ENCODE peak calls at places on chromosome 19, in eight cellular contexts. One of them, this sample, is unnamed.

GRCh38 chr19:45250832-45251451 is at the start of gene MARK4:
- DNase-seq in neural progenitor cell: peak; percentile 82
- DNase-seq in CD4-positive, alpha-beta memory T cell: peak; percentile 64
- DNase-seq in psoas muscle: peak; percentile 64
- DNase-seq in mesendoderm: peak; percentile 51
- DNase-seq in right atrium auricular region: no peak
- DNase-seq in BE2C: peak; percentile 70
- DNase-seq in gastrocnemius medialis: peak; percentile 38
- DNase-seq in this sample: peak; percentile 62

GRCh38 chr19:47012620-47013019 is 7.0 kb upstream of the NPAS1 start:
- DNase-seq in neural progenitor cell: no peak
- DNase-seq in CD4-positive, alpha-beta memory T cell: no peak
- DNase-seq in psoas muscle: no peak
- DNase-seq in mesendoderm: no peak
- DNase-seq in right atrium auricular region: no peak
- DNase-seq in BE2C: no peak
- DNase-seq in gastrocnemius medialis: no peak
- DNase-seq in this sample: no peak

GRCh38 chr19:5934779-5935472 is 20.9 kb downstream of the CAPS start:
- DNase-seq in neural progenitor cell: no peak
- DNase-seq in CD4-positive, alpha-beta memory T cell: no peak
- DNase-seq in psoas muscle: peak; percentile 46
- DNase-seq in mesendoderm: no peak
- DNase-seq in right atrium auricular region: no peak
- DNase-seq in BE2C: peak; percentile 90
- DNase-seq in gastrocnemius medialis: no peak
- DNase-seq in this sample: no peak

GRCh38 chr19:50891253-50891625 is 18.0 kb downstream of the KLK2 start:
- DNase-seq in neural progenitor cell: no peak
- DNase-seq in CD4-positive, alpha-beta memory T cell: no peak
- DNase-seq in psoas muscle: no peak
- DNase-seq in mesendoderm: no peak
- DNase-seq in right atrium auricular region: no peak
- DNase-seq in BE2C: no peak
- DNase-seq in gastrocnemius medialis: no peak
- DNase-seq in this sample: no peak

GRCh38 chr19:38004505-38005223 is 97.7 kb downstream of the SIPA1L3 start:
- DNase-seq in neural progenitor cell: peak; percentile 92
- DNase-seq in CD4-positive, alpha-beta memory T cell: no peak
- DNase-seq in psoas muscle: peak; percentile 81
- DNase-seq in mesendoderm: peak; percentile 98
- DNase-seq in right atrium auricular region: peak; percentile 96
- DNase-seq in BE2C: peak; percentile 92
- DNase-seq in gastrocnemius medialis: peak; percentile 82
- DNase-seq in this sample: peak; percentile 95

GRCh38 chr19:3054972-3055740 is 7.1 kb downstream of the TLE5 start:
- DNase-seq in neural progenitor cell: no peak
- DNase-seq in CD4-positive, alpha-beta memory T cell: no peak
- DNase-seq in psoas muscle: no peak
- DNase-seq in mesendoderm: peak; percentile 53
- DNase-seq in right atrium auricular region: no peak
- DNase-seq in BE2C: no peak
- DNase-seq in gastrocnemius medialis: no peak
- DNase-seq in this sample: no peak

GRCh38 chr19:42287826-42288107 is 14.2 kb upstream of the PRR19 start:
- DNase-seq in neural progenitor cell: no peak
- DNase-seq in CD4-positive, alpha-beta memory T cell: no peak
- DNase-seq in psoas muscle: peak; percentile 7
- DNase-seq in mesendoderm: no peak
- DNase-seq in right atrium auricular region: no peak
- DNase-seq in BE2C: no peak
- DNase-seq in gastrocnemius medialis: no peak
- DNase-seq in this sample: no peak

GRCh38 chr19:24127601-24128000 is 40.6 kb downstream of the ZNF254 start:
- DNase-seq in neural progenitor cell: no peak
- DNase-seq in CD4-positive, alpha-beta memory T cell: no peak
- DNase-seq in psoas muscle: no peak
- DNase-seq in mesendoderm: no peak
- DNase-seq in right atrium auricular region: no peak
- DNase-seq in BE2C: no peak
- DNase-seq in gastrocnemius medialis: no peak
- DNase-seq in this sample: no peak

GRCh38 chr19:50607874-50608785 is 31.6 kb downstream of the SYT3 start:
- DNase-seq in neural progenitor cell: peak; percentile 97
- DNase-seq in CD4-positive, alpha-beta memory T cell: peak; percentile 43
- DNase-seq in psoas muscle: peak; percentile 58
- DNase-seq in mesendoderm: peak; percentile 98
- DNase-seq in right atrium auricular region: peak; percentile 69
- DNase-seq in BE2C: peak; percentile 98
- DNase-seq in gastrocnemius medialis: no peak
- DNase-seq in this sample: no peak

GRCh38 chr19:51076602-51077213 is 6.0 kb downstream of the KLK14 start:
- DNase-seq in neural progenitor cell: no peak
- DNase-seq in CD4-positive, alpha-beta memory T cell: no peak
- DNase-seq in psoas muscle: no peak
- DNase-seq in mesendoderm: no peak
- DNase-seq in right atrium auricular region: no peak
- DNase-seq in BE2C: no peak
- DNase-seq in gastrocnemius medialis: no peak
- DNase-seq in this sample: no peak

GRCh38 chr19:46351241-46352041 is 4.6 kb downstream of the PPP5C start:
- DNase-seq in neural progenitor cell: no peak
- DNase-seq in CD4-positive, alpha-beta memory T cell: no peak
- DNase-seq in psoas muscle: peak; percentile 61
- DNase-seq in mesendoderm: no peak
- DNase-seq in right atrium auricular region: peak; percentile 68
- DNase-seq in BE2C: peak; percentile 29
- DNase-seq in gastrocnemius medialis: peak; percentile 33
- DNase-seq in this sample: peak; percentile 89

GRCh38 chr19:43623889-43624670 is 4.7 kb upstream of the ZNF428 start:
- DNase-seq in neural progenitor cell: peak; percentile 26
- DNase-seq in CD4-positive, alpha-beta memory T cell: no peak
- DNase-seq in psoas muscle: no peak
- DNase-seq in mesendoderm: peak; percentile 42
- DNase-seq in right atrium auricular region: no peak
- DNase-seq in BE2C: peak; percentile 35
- DNase-seq in gastrocnemius medialis: no peak
- DNase-seq in this sample: no peak

GRCh38 chr19:45498411-45499195 is at the start of gene PPM1N:
- DNase-seq in neural progenitor cell: peak; percentile 84
- DNase-seq in CD4-positive, alpha-beta memory T cell: peak; percentile 64
- DNase-seq in psoas muscle: no peak
- DNase-seq in mesendoderm: peak; percentile 67
- DNase-seq in right atrium auricular region: no peak
- DNase-seq in BE2C: no peak
- DNase-seq in gastrocnemius medialis: no peak
- DNase-seq in this sample: no peak

GRCh38 chr19:46615966-46616365 is 8.9 kb downstream of the PTGIR start:
- DNase-seq in neural progenitor cell: no peak
- DNase-seq in CD4-positive, alpha-beta memory T cell: no peak
- DNase-seq in psoas muscle: no peak
- DNase-seq in mesendoderm: no peak
- DNase-seq in right atrium auricular region: no peak
- DNase-seq in BE2C: peak; percentile 0
- DNase-seq in gastrocnemius medialis: no peak
- DNase-seq in this sample: no peak

GRCh38 chr19:2350656-2351055 is 9.4 kb upstream of the TMPRSS9 start:
- DNase-seq in neural progenitor cell: no peak
- DNase-seq in CD4-positive, alpha-beta memory T cell: no peak
- DNase-seq in psoas muscle: no peak
- DNase-seq in mesendoderm: no peak
- DNase-seq in right atrium auricular region: no peak
- DNase-seq in BE2C: no peak
- DNase-seq in gastrocnemius medialis: no peak
- DNase-seq in this sample: no peak

GRCh38 chr19:28706693-28707092 is 506.3 kb downstream of the UQCRFS1 start:
- DNase-seq in neural progenitor cell: no peak
- DNase-seq in CD4-positive, alpha-beta memory T cell: no peak
- DNase-seq in psoas muscle: no peak
- DNase-seq in mesendoderm: no peak
- DNase-seq in right atrium auricular region: no peak
- DNase-seq in BE2C: no peak
- DNase-seq in gastrocnemius medialis: no peak
- DNase-seq in this sample: no peak

DNA sequence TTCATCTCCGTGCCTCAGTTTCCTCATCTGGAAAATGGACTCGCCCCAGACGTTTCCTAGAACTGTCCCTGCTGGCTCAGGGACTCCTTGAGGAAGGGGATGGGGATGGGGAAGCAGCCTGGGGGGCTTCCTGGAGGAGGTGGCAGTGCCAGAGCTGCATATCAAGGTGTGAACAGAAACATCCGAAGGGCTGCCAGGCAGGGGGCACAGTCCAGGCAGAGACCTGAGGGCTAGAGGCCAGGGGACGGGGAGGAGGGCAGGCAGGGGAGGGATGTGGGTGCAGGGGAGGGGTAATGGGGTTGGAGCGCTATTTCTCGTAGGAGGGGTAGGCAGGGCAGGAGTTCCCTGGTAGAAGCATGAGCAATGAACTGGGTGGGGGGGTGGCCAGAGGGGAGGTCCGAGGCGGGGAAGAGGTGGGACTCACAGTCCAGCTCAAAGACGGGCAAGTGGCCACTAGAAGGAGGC is 3.6 kb upstream of the ELANE start:
- DNase-seq in neural progenitor cell: no peak
- DNase-seq in CD4-positive, alpha-beta memory T cell: no peak
- DNase-seq in psoas muscle: peak; percentile 52
- DNase-seq in mesendoderm: no peak
- DNase-seq in right atrium auricular region: no peak
- DNase-seq in BE2C: no peak
- DNase-seq in gastrocnemius medialis: no peak
- DNase-seq in this sample: no peak
- H3K4me3 ChIP-seq in neural progenitor cell: no peak overlapping the region
- H3K4me3 ChIP-seq in CD4-positive, alpha-beta memory T cell: no peak overlapping the region
- H3K4me3 ChIP-seq in psoas muscle: no peak overlapping the region
- H3K4me3 ChIP-seq in mesendoderm: no peak overlapping the region
- H3K4me3 ChIP-seq in right atrium auricular region: no peak overlapping the region
- H3K4me3 ChIP-seq in BE2C: no peak overlapping the region
- H3K4me3 ChIP-seq in gastrocnemius medialis: no peak overlapping the region
- H3K4me3 ChIP-seq in this sample: no peak overlapping the region

GRCh38 chr19:13411899-13412298 is 94.4 kb downstream of the CACNA1A start:
- DNase-seq in neural progenitor cell: no peak
- DNase-seq in CD4-positive, alpha-beta memory T cell: no peak
- DNase-seq in psoas muscle: no peak
- DNase-seq in mesendoderm: no peak
- DNase-seq in right atrium auricular region: no peak
- DNase-seq in BE2C: no peak
- DNase-seq in gastrocnemius medialis: no peak
- DNase-seq in this sample: no peak
- H3K4me1 ChIP-seq in neural progenitor cell: peaks cover 6% of the 10 kb centered on the region
- H3K4me1 ChIP-seq in CD4-positive, alpha-beta memory T cell: no peaks in the 10 kb centered on the region
- H3K4me1 ChIP-seq in psoas muscle: no peaks in the 10 kb centered on the region
- H3K4me1 ChIP-seq in mesendoderm: no peaks in the 10 kb centered on the region
- H3K4me1 ChIP-seq in right atrium auricular region: no peaks in the 10 kb centered on the region
- H3K4me1 ChIP-seq in BE2C: no peaks in the 10 kb centered on the region
- H3K4me1 ChIP-seq in gastrocnemius medialis: no peaks in the 10 kb centered on the region
- H3K4me1 ChIP-seq in this sample: no peaks in the 10 kb centered on the region

GRCh38 chr19:55440411-55441105 is 2.5 kb downstream of the SHISA7 start:
- DNase-seq in neural progenitor cell: peak; percentile 60
- DNase-seq in CD4-positive, alpha-beta memory T cell: no peak
- DNase-seq in psoas muscle: no peak
- DNase-seq in mesendoderm: peak; percentile 60
- DNase-seq in right atrium auricular region: no peak
- DNase-seq in BE2C: peak; percentile 73
- DNase-seq in gastrocnemius medialis: no peak
- DNase-seq in this sample: peak; percentile 40
- H3K4me3 ChIP-seq in neural progenitor cell: no peak overlapping the region
- H3K4me3 ChIP-seq in CD4-positive, alpha-beta memory T cell: no peak overlapping the region
- H3K4me3 ChIP-seq in psoas muscle: no peak overlapping the region
- H3K4me3 ChIP-seq in mesendoderm: no peak overlapping the region
- H3K4me3 ChIP-seq in right atrium auricular region: no peak overlapping the region
- H3K4me3 ChIP-seq in BE2C: peak overlapping the region; percentile 63
- H3K4me3 ChIP-seq in gastrocnemius medialis: no peak overlapping the region
- H3K4me3 ChIP-seq in this sample: no peak overlapping the region

GRCh38 chr19:49326165-49326704 is 1.2 kb upstream of the SLC6A16 start:
- DNase-seq in neural progenitor cell: no peak
- DNase-seq in CD4-positive, alpha-beta memory T cell: no peak
- DNase-seq in psoas muscle: no peak
- DNase-seq in mesendoderm: no peak
- DNase-seq in right atrium auricular region: no peak
- DNase-seq in BE2C: no peak
- DNase-seq in gastrocnemius medialis: no peak
- DNase-seq in this sample: no peak
- H3K4me1 ChIP-seq in neural progenitor cell: no peaks in the 10 kb centered on the region
- H3K4me1 ChIP-seq in CD4-positive, alpha-beta memory T cell: peaks cover 14% of the 10 kb centered on the region
- H3K4me1 ChIP-seq in psoas muscle: no peaks in the 10 kb centered on the region
- H3K4me1 ChIP-seq in mesendoderm: no peaks in the 10 kb centered on the region
- H3K4me1 ChIP-seq in right atrium auricular region: no peaks in the 10 kb centered on the region
- H3K4me1 ChIP-seq in BE2C: no peaks in the 10 kb centered on the region
- H3K4me1 ChIP-seq in gastrocnemius medialis: no peaks in the 10 kb centered on the region
- H3K4me1 ChIP-seq in this sample: no peaks in the 10 kb centered on the region

GRCh38 chr19:17602217-17602616 is 46.8 kb downstream of the COLGALT1 start:
- DNase-seq in neural progenitor cell: no peak
- DNase-seq in CD4-positive, alpha-beta memory T cell: no peak
- DNase-seq in psoas muscle: no peak
- DNase-seq in mesendoderm: no peak
- DNase-seq in right atrium auricular region: no peak
- DNase-seq in BE2C: no peak
- DNase-seq in gastrocnemius medialis: no peak
- DNase-seq in this sample: no peak
- H3K4me3 ChIP-seq in neural progenitor cell: no peak overlapping the region
- H3K4me3 ChIP-seq in CD4-positive, alpha-beta memory T cell: no peak overlapping the region
- H3K4me3 ChIP-seq in psoas muscle: no peak overlapping the region
- H3K4me3 ChIP-seq in mesendoderm: no peak overlapping the region
- H3K4me3 ChIP-seq in right atrium auricular region: no peak overlapping the region
- H3K4me3 ChIP-seq in BE2C: no peak overlapping the region
- H3K4me3 ChIP-seq in gastrocnemius medialis: no peak overlapping the region
- H3K4me3 ChIP-seq in this sample: no peak overlapping the region

DNA sequence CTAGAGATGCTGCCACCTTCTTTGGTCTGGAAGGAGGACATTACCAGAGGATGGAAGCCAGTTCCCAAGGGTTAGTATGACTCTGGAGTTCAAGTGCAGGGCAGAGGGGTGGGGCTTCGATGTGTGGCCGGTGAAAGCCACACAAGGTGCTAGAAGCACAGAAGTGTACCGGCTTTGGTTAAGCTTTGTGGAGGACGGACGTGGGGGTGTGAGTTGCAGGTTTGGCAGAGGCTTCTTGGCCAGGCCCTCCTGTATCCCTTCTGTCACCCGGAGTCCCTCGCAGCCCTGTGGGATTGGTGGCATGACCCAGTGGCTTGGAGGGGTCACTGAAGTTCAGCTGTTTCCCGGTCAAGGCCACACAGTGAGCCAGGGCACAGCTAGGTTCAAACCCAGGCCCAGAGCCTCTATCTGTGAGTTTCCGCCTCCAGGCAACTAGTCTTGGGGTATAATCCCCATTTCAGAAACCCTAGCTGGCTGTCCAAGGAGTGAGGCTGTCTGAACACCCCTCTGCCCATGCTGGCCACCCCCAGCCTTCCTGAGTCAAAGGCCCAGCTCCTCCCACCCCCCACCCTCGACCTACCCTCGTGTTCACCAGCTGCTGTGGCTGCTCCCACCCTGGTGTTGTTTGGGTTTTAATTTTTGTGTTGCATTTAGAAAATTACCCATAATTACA is 4.6 kb upstream of the SSBP4 start:
- DNase-seq in neural progenitor cell: peak; percentile 1
- DNase-seq in CD4-positive, alpha-beta memory T cell: no peak
- DNase-seq in psoas muscle: no peak
- DNase-seq in mesendoderm: no peak
- DNase-seq in right atrium auricular region: no peak
- DNase-seq in BE2C: no peak
- DNase-seq in gastrocnemius medialis: no peak
- DNase-seq in this sample: no peak
- H3K4me1 ChIP-seq in neural progenitor cell: peaks cover 7% of the 10 kb centered on the region
- H3K4me1 ChIP-seq in CD4-positive, alpha-beta memory T cell: peaks cover 52% of the 10 kb centered on the region
- H3K4me1 ChIP-seq in psoas muscle: peaks cover 11% of the 10 kb centered on the region
- H3K4me1 ChIP-seq in mesendoderm: peaks cover 7% of the 10 kb centered on the region
- H3K4me1 ChIP-seq in right atrium auricular region: peaks cover 49% of the 10 kb centered on the region
- H3K4me1 ChIP-seq in BE2C: peaks cover 22% of the 10 kb centered on the region
- H3K4me1 ChIP-seq in gastrocnemius medialis: peaks cover 18% of the 10 kb centered on the region
- H3K4me1 ChIP-seq in this sample: peaks cover 20% of the 10 kb centered on the region

GRCh38 chr19:55088021-55088451 is 12.4 kb downstream of the EPS8L1 start:
- DNase-seq in neural progenitor cell: no peak
- DNase-seq in CD4-positive, alpha-beta memory T cell: no peak
- DNase-seq in psoas muscle: no peak
- DNase-seq in mesendoderm: no peak
- DNase-seq in right atrium auricular region: no peak
- DNase-seq in BE2C: no peak
- DNase-seq in gastrocnemius medialis: no peak
- DNase-seq in this sample: no peak
- H3K4me3 ChIP-seq in neural progenitor cell: peak overlapping the region; percentile 68
- H3K4me3 ChIP-seq in CD4-positive, alpha-beta memory T cell: no peak overlapping the region
- H3K4me3 ChIP-seq in psoas muscle: peak overlapping the region; percentile 68
- H3K4me3 ChIP-seq in mesendoderm: no peak overlapping the region
- H3K4me3 ChIP-seq in right atrium auricular region: no peak overlapping the region
- H3K4me3 ChIP-seq in BE2C: no peak overlapping the region
- H3K4me3 ChIP-seq in gastrocnemius medialis: peak overlapping the region; percentile 41
- H3K4me3 ChIP-seq in this sample: no peak overlapping the region

This sample was measured in SJCRH30.